ENCODE peak calls at places on chromosomes 3 and 15, in four cellular contexts. H is K562, G is HepG2, Q is GM12878. D is an unnamed sample.

GRCh38 chr3:148789156-148789555 is 38.5 kb upstream of the CPB1 start:
- DNase-seq in G (no peak), Q (no peak), H (no peak), D (peak; percentile 31)

GRCh38 chr3:14144423-14145075 is 19.7 kb downstream of the TMEM43 start:
- DNase-seq in Q (peak; percentile 52), G (peak; percentile 96), H (peak; percentile 87), D (peak; percentile 67)

GRCh38 chr15:86316699-86317378 is 237.2 kb downstream of the AGBL1 start:
- DNase-seq in G (no peak), Q (no peak), H (no peak), D (no peak)

GRCh38 chr3:40366203-40367162 is 20.5 kb upstream of the ENTPD3 start:
- DNase-seq in Q (no peak), G (no peak), H (no peak), D (no peak)

GRCh38 chr15:80856809-80857377 is 77.7 kb downstream of the CEMIP start:
- DNase-seq in G (peak; percentile 97), Q (no peak), H (no peak), D (no peak)

GRCh38 chr3:13528217-13528801 is 20.6 kb upstream of the FBLN2 start:
- DNase-seq in G (peak; percentile 41), Q (no peak), H (peak; percentile 72), D (peak; percentile 69)

GRCh38 chr15:71538181-71538580 is 272.2 kb upstream of the NR2E3 start:
- DNase-seq in Q (no peak), G (no peak), H (no peak), D (no peak)

GRCh38 chr3:189748046-189748445 is 116.9 kb downstream of the TP63 start:
- DNase-seq in G (no peak), H (no peak), Q (no peak), D (no peak)

GRCh38 chr15:69478259-69478687 is 25.7 kb downstream of the RPLP1 start:
- DNase-seq in Q (no peak), G (peak; percentile 35), H (peak; percentile 75), D (peak; percentile 83)
- TF ChIP-seq TARDBP in Q (no peak), G (no peak), H (no peak), D (no peak)

GRCh38 chr3:51385621-51386091 is 565 bp downstream of the MANF start:
- DNase-seq in G (no peak), H (no peak), Q (no peak), D (no peak)

GRCh38 chr3:51384730-51385473 is at the start of gene MANF:
- DNase-seq in Q (peak; percentile 93), G (peak; percentile 96), H (peak; percentile 98), D (peak; percentile 98)

GRCh38 chr3:51386852-51387229 is 1.8 kb downstream of the MANF start:
- DNase-seq in Q (no peak), H (no peak), G (no peak), D (no peak)

GRCh38 chr3:51384145-51384729 is 854 bp upstream of the MANF start:
- DNase-seq in G (no peak), H (no peak), Q (no peak), D (peak; percentile 39)

DNA sequence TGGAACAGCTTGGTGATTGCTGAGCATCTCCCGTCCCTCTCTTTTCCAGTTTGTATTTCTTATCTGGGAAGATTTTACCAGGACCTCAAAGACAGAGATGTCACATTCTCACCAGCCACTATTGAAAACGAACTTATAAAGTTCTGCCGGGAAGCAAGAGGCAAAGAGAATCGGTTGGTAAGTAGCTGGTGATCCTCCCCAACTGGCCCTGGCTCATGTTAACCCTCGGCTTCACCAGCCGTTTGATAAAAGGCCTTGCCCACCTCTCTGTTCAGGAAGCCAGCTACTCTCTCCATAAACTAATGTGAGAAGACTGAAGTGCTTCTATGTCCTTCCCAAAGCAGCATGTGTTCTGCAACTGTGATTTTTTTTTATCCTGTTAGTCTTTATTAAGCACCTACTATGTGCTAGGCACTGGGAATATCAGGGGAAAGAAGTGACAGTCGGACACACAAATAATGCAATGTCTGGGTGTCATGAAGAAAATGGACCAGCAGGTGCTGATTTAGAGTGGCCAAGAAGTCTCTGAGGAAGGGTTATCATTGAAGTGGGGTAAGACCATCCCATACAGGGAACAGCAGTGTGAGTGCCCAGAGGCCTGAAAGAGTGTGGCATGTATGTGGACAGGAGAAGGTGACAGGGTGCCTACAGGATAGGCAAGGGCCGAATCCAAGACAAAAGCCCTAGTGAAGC is 1.2 kb downstream of the MANF start:
- DNase-seq in H (no peak), Q (no peak), G (no peak), D (no peak)
- TF ChIP-seq TARDBP in H (no peak), Q (no peak), G (no peak), D (no peak)

GRCh38 chr15:51735611-51736010 is 1.8 kb downstream of the LYSMD2 start:
- DNase-seq in H (no peak), Q (no peak), G (no peak), D (no peak)
- TF ChIP-seq TARDBP in H (no peak), Q (no peak), G (no peak), D (no peak)

GRCh38 chr3:156593814-156594213 is 38.9 kb upstream of the SSR3 start:
- DNase-seq in Q (no peak), H (no peak), G (no peak), D (no peak)
- TF ChIP-seq TARDBP in Q (no peak), H (no peak), G (no peak), D (no peak)

GRCh38 chr3:33441322-33441976 is 1.2 kb upstream of the UBP1 start:
- DNase-seq in H (no peak), Q (no peak), G (peak; percentile 79), D (no peak)

GRCh38 chr3:33438871-33439270 is 1.3 kb downstream of the UBP1 start:
- DNase-seq in Q (no peak), G (no peak), H (no peak), D (no peak)

GRCh38 chr3:33440578-33441321 is 545 bp upstream of the UBP1 start:
- DNase-seq in Q (peak; percentile 100), H (peak; percentile 97), G (peak; percentile 100), D (peak; percentile 96)

GRCh38 chr3:33439421-33440327 is 531 bp downstream of the UBP1 start:
- DNase-seq in H (peak; percentile 92), Q (no peak), G (peak; percentile 21), D (peak; percentile 45)

DNA sequence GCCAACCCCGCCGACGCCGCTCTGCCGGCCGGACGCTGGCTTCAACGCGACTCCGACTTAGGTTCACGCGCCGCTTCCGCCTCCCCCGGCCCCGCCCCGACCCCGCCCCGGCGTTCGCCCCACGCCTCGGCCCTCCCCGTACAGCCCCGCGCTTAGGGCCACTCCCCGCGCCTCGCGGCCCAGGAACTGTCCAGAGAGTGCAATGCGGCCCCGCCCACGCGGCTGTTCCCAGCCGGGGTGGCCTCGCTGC is at the start of gene UBP1:
- DNase-seq in G (no peak), Q (no peak), H (no peak), D (no peak)
- TF ChIP-seq TARDBP in G (no peak), Q (no peak), H (no peak), D (no peak)

GRCh38 chr3:150453353-150453752 is 45.3 kb downstream of the TSC22D2 start:
- DNase-seq in Q (no peak), H (no peak), G (no peak), D (no peak)

GRCh38 chr3:150449169-150449721 is 41.1 kb downstream of the TSC22D2 start:
- DNase-seq in Q (no peak), G (no peak), H (peak; percentile 32), D (no peak)

GRCh38 chr3:150447631-150448465 is 39.8 kb downstream of the TSC22D2 start:
- DNase-seq in Q (no peak), H (no peak), G (no peak), D (no peak)

GRCh38 chr3:150451329-150452084 is 43.4 kb downstream of the TSC22D2 start:
- DNase-seq in H (peak; percentile 35), G (no peak), Q (no peak), D (no peak)

DNA sequence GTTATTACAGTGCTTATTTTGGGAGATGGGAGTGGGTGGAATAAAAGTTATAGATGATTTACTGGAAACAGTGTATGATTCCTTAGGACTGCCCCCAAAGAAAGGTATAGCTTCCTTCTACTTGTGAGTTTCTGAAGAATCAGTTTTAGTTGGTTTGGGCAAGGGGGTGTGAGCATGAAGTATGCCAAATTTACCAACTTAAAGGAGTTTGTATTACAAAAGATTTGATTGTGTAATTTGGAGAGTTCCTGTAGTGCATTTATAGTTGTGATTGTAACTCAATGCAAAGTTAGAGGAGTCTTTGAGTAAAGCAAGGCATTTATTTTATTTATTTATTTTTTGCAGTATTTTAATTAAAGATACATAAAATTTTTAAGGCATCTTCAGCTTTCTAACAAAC is 42.8 kb downstream of the TSC22D2 start:
- DNase-seq in G (no peak), H (no peak), Q (no peak), D (no peak)
- TF ChIP-seq TARDBP in G (no peak), H (no peak), Q (no peak), D (no peak)

DNA sequence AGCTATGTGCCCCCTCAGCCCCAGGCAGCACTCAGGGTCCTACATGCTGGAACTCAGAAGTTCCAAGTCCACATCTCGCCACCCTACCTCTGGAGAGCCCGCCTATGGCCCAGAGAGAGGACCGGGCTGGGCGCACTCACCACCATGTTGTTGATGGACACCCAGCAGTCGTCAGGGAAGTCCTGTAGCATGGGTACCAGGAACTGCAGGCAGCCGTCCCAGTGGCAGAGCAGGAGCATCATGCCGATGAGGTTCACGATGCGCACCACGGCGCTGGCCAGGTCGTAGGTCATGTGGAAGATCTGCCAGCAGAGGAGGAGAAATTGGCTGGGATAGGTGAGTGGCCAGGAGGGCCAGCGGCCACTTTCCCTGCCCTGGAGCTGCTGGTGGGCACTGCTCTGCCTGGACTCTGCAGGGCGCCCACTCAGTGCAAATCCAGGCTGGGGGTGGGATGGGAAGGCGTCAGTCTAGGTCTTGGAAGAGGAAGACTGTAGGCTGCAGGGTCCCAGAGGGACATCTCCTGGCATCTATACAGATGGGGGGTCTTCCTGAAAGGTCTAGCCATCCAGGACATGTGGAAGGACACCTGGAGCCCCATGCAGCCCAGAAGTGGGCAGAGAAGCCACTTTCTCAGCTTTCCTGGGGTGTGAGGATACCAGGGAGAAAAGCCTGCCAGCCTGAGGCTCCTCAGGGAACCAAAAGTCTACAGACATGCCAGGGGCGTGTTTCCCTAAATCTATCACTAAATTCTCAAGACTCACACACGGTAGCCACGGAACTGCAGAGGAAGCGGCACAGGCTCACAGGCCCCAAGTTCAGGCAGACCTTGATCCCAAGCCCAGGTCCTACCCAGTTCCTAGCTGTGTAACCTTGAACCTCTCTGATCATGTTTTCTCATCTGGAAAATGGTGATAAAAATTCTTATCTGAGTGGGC is 36.5 kb downstream of the HCN4 start:
- DNase-seq in G (no peak), Q (no peak), H (no peak), D (no peak)
- TF ChIP-seq TARDBP in G (no peak), Q (no peak), H (no peak), D (no peak)